ENCODE peak calls at places on chromosomes 11 and 22, in ten cellular contexts. One of them, this sample, is unnamed.

GRCh38 chr22:42335839-42336378 is 65.5 kb upstream of the TCF20 start:
- DNase-seq in bronchial epithelial cell: no peak
- DNase-seq in AG09309: no peak
- DNase-seq in brain microvascular endothelial cell: no peak
- DNase-seq in HFF-Myc: no peak
- DNase-seq in SK-N-SH: peak
- DNase-seq in testis: no peak
- DNase-seq in heart left ventricle: no peak
- DNase-seq in heart right ventricle: no peak
- DNase-seq in fibroblast of mammary gland: no peak
- DNase-seq in this sample: no peak

GRCh38 chr11:112583246-112583893 is 322.7 kb upstream of the PLET1 start:
- DNase-seq in bronchial epithelial cell: no peak
- DNase-seq in AG09309: no peak
- DNase-seq in brain microvascular endothelial cell: no peak
- DNase-seq in HFF-Myc: no peak
- DNase-seq in SK-N-SH: no peak
- DNase-seq in testis: no peak
- DNase-seq in heart left ventricle: no peak
- DNase-seq in heart right ventricle: no peak
- DNase-seq in fibroblast of mammary gland: no peak
- DNase-seq in this sample: no peak

GRCh38 chr11:112369916-112370315 is 109.3 kb upstream of the PLET1 start:
- DNase-seq in bronchial epithelial cell: no peak
- DNase-seq in AG09309: no peak
- DNase-seq in brain microvascular endothelial cell: no peak
- DNase-seq in HFF-Myc: no peak
- DNase-seq in SK-N-SH: no peak
- DNase-seq in testis: no peak
- DNase-seq in heart left ventricle: no peak
- DNase-seq in heart right ventricle: no peak
- DNase-seq in fibroblast of mammary gland: no peak
- DNase-seq in this sample: no peak

GRCh38 chr11:10514713-10515112 is 26.3 kb downstream of the RNF141 start:
- DNase-seq in bronchial epithelial cell: no peak
- DNase-seq in AG09309: no peak
- DNase-seq in brain microvascular endothelial cell: peak
- DNase-seq in HFF-Myc: no peak
- DNase-seq in SK-N-SH: no peak
- DNase-seq in testis: no peak
- DNase-seq in heart left ventricle: no peak
- DNase-seq in heart right ventricle: no peak
- DNase-seq in fibroblast of mammary gland: peak
- DNase-seq in this sample: no peak

GRCh38 chr22:22460635-22461034 is 47.9 kb downstream of the ZNF280B start:
- DNase-seq in bronchial epithelial cell: no peak
- DNase-seq in AG09309: no peak
- DNase-seq in brain microvascular endothelial cell: no peak
- DNase-seq in HFF-Myc: no peak
- DNase-seq in SK-N-SH: peak
- DNase-seq in testis: no peak
- DNase-seq in heart left ventricle: no peak
- DNase-seq in heart right ventricle: no peak
- DNase-seq in fibroblast of mammary gland: peak
- DNase-seq in this sample: no peak

GRCh38 chr11:108117746-108118371 is 3.5 kb upstream of the ACAT1 start:
- DNase-seq in bronchial epithelial cell: peak
- DNase-seq in AG09309: peak
- DNase-seq in brain microvascular endothelial cell: no peak
- DNase-seq in HFF-Myc: no peak
- DNase-seq in SK-N-SH: peak
- DNase-seq in testis: no peak
- DNase-seq in heart left ventricle: no peak
- DNase-seq in heart right ventricle: no peak
- DNase-seq in fibroblast of mammary gland: peak
- DNase-seq in this sample: no peak

GRCh38 chr11:60251485-60252207 is 8.7 kb upstream of the MS4A4E start:
- DNase-seq in bronchial epithelial cell: peak
- DNase-seq in AG09309: no peak
- DNase-seq in brain microvascular endothelial cell: peak
- DNase-seq in HFF-Myc: no peak
- DNase-seq in SK-N-SH: peak
- DNase-seq in testis: peak
- DNase-seq in heart left ventricle: no peak
- DNase-seq in heart right ventricle: peak
- DNase-seq in fibroblast of mammary gland: no peak
- DNase-seq in this sample: no peak

GRCh38 chr22:39182478-39183030 is 30.1 kb upstream of the CBX7 start:
- DNase-seq in bronchial epithelial cell: no peak
- DNase-seq in AG09309: no peak
- DNase-seq in brain microvascular endothelial cell: no peak
- DNase-seq in HFF-Myc: no peak
- DNase-seq in SK-N-SH: no peak
- DNase-seq in testis: no peak
- DNase-seq in heart left ventricle: peak
- DNase-seq in heart right ventricle: no peak
- DNase-seq in fibroblast of mammary gland: no peak
- DNase-seq in this sample: no peak

GRCh38 chr11:76602431-76602861 is 68.1 kb downstream of the LRRC32 start:
- DNase-seq in bronchial epithelial cell: no peak
- DNase-seq in AG09309: no peak
- DNase-seq in brain microvascular endothelial cell: no peak
- DNase-seq in HFF-Myc: no peak
- DNase-seq in SK-N-SH: peak
- DNase-seq in testis: peak
- DNase-seq in heart left ventricle: peak
- DNase-seq in heart right ventricle: peak
- DNase-seq in fibroblast of mammary gland: peak
- DNase-seq in this sample: no peak

GRCh38 chr11:111730871-111731591 is 35.2 kb downstream of the PPP2R1B start:
- DNase-seq in bronchial epithelial cell: peak
- DNase-seq in AG09309: no peak
- DNase-seq in brain microvascular endothelial cell: peak
- DNase-seq in HFF-Myc: no peak
- DNase-seq in SK-N-SH: peak
- DNase-seq in testis: no peak
- DNase-seq in heart left ventricle: no peak
- DNase-seq in heart right ventricle: no peak
- DNase-seq in fibroblast of mammary gland: no peak
- DNase-seq in this sample: no peak

GRCh38 chr11:6476571-6476970 is 2.8 kb upstream of the TRIM3 start:
- DNase-seq in bronchial epithelial cell: no peak
- DNase-seq in AG09309: no peak
- DNase-seq in brain microvascular endothelial cell: no peak
- DNase-seq in HFF-Myc: no peak
- DNase-seq in SK-N-SH: no peak
- DNase-seq in testis: no peak
- DNase-seq in heart left ventricle: no peak
- DNase-seq in heart right ventricle: no peak
- DNase-seq in fibroblast of mammary gland: no peak
- DNase-seq in this sample: no peak

GRCh38 chr22:32920734-32921133 is 119.2 kb downstream of the TIMP3 start:
- DNase-seq in bronchial epithelial cell: no peak
- DNase-seq in AG09309: no peak
- DNase-seq in brain microvascular endothelial cell: no peak
- DNase-seq in HFF-Myc: no peak
- DNase-seq in SK-N-SH: no peak
- DNase-seq in testis: no peak
- DNase-seq in heart left ventricle: no peak
- DNase-seq in heart right ventricle: no peak
- DNase-seq in fibroblast of mammary gland: no peak
- DNase-seq in this sample: no peak

GRCh38 chr11:49208006-49208721 is at the start of gene FOLH1:
- DNase-seq in bronchial epithelial cell: peak
- DNase-seq in AG09309: no peak
- DNase-seq in brain microvascular endothelial cell: no peak
- DNase-seq in HFF-Myc: no peak
- DNase-seq in SK-N-SH: peak
- DNase-seq in testis: peak
- DNase-seq in heart left ventricle: peak
- DNase-seq in heart right ventricle: peak
- DNase-seq in fibroblast of mammary gland: peak
- DNase-seq in this sample: no peak

GRCh38 chr22:30889996-30890480 is 78.5 kb downstream of the MORC2 start:
- DNase-seq in bronchial epithelial cell: no peak
- DNase-seq in AG09309: no peak
- DNase-seq in brain microvascular endothelial cell: no peak
- DNase-seq in HFF-Myc: no peak
- DNase-seq in SK-N-SH: peak
- DNase-seq in testis: no peak
- DNase-seq in heart left ventricle: peak
- DNase-seq in heart right ventricle: no peak
- DNase-seq in fibroblast of mammary gland: no peak
- DNase-seq in this sample: no peak

GRCh38 chr11:113048820-113049555 is 87.8 kb downstream of the NCAM1 start:
- DNase-seq in bronchial epithelial cell: peak
- DNase-seq in AG09309: peak
- DNase-seq in brain microvascular endothelial cell: no peak
- DNase-seq in HFF-Myc: no peak
- DNase-seq in SK-N-SH: no peak
- DNase-seq in testis: no peak
- DNase-seq in heart left ventricle: no peak
- DNase-seq in heart right ventricle: no peak
- DNase-seq in fibroblast of mammary gland: peak
- DNase-seq in this sample: no peak

DNA sequence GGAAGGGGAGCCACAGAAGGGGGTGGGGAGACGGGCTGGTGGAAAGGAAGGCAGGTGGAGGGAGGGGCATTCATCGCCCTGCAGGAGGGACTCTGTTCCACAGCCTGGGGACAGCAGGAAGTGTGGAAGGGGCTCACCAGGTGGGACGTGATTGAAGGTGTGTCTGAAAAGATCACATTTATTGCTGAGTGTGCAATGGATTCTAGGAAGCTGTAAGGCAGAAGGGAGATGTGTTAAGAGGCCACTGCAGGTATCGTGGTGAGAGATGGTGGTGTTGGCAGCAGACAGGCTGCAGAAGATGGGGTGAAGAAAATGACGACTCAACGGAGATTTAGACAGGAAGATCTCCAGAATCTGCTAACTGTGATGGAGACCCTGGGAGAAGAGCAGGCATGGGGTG is 537.4 kb downstream of the MN1 start:
- DNase-seq in bronchial epithelial cell: no peak
- DNase-seq in AG09309: no peak
- DNase-seq in brain microvascular endothelial cell: no peak
- DNase-seq in HFF-Myc: no peak
- DNase-seq in SK-N-SH: no peak
- DNase-seq in testis: no peak
- DNase-seq in heart left ventricle: no peak
- DNase-seq in heart right ventricle: no peak
- DNase-seq in fibroblast of mammary gland: no peak
- DNase-seq in this sample: no peak
- H3K4me3 ChIP-seq in bronchial epithelial cell: no peak
- H3K4me3 ChIP-seq in AG09309: no peak
- H3K4me3 ChIP-seq in brain microvascular endothelial cell: no peak
- H3K4me3 ChIP-seq in HFF-Myc: no peak
- H3K4me3 ChIP-seq in SK-N-SH: no peak
- H3K4me3 ChIP-seq in testis: no peak
- H3K4me3 ChIP-seq in heart left ventricle: no peak
- H3K4me3 ChIP-seq in heart right ventricle: no peak
- H3K4me3 ChIP-seq in fibroblast of mammary gland: no peak
- H3K4me3 ChIP-seq in this sample: no peak

GRCh38 chr11:2837096-2837601 is 48.4 kb downstream of the CDKN1C start:
- DNase-seq in bronchial epithelial cell: peak
- DNase-seq in AG09309: no peak
- DNase-seq in brain microvascular endothelial cell: peak
- DNase-seq in HFF-Myc: no peak
- DNase-seq in SK-N-SH: peak
- DNase-seq in testis: peak
- DNase-seq in heart left ventricle: peak
- DNase-seq in heart right ventricle: peak
- DNase-seq in fibroblast of mammary gland: no peak
- DNase-seq in this sample: no peak
- TF ChIP-seq CTCF in bronchial epithelial cell: peak
- TF ChIP-seq CTCF in AG09309: peak
- TF ChIP-seq CTCF in brain microvascular endothelial cell: peak
- TF ChIP-seq CTCF in HFF-Myc: no peak
- TF ChIP-seq CTCF in SK-N-SH: no peak
- TF ChIP-seq CTCF in testis: no peak
- TF ChIP-seq CTCF in heart left ventricle: peak
- TF ChIP-seq CTCF in heart right ventricle: peak
- TF ChIP-seq CTCF in fibroblast of mammary gland: no peak
- TF ChIP-seq CTCF in this sample: peak

DNA sequence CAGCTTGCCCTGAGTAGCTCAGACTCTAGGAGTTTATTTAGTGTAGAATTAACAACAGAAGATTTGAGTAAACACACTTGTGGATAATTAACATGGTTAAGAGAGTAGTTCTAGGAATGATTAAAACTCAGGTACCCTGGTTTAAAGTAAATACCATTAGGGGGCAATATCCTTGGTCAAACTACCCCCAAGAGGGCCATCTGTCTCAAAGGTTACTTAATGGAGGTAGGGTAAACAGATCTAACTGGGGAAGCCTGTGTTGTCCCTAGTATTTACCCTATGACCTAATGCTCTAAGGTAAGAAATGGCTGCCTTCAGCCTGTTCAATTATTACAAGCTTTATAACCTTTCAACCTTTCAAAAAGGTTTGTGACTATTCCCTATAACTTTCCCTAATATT is 10.6 kb upstream of the GLYATL1 start:
- DNase-seq in bronchial epithelial cell: no peak
- DNase-seq in AG09309: no peak
- DNase-seq in brain microvascular endothelial cell: no peak
- DNase-seq in HFF-Myc: no peak
- DNase-seq in SK-N-SH: no peak
- DNase-seq in testis: no peak
- DNase-seq in heart left ventricle: no peak
- DNase-seq in heart right ventricle: no peak
- DNase-seq in fibroblast of mammary gland: no peak
- DNase-seq in this sample: no peak
- H3K4me3 ChIP-seq in bronchial epithelial cell: no peak
- H3K4me3 ChIP-seq in AG09309: no peak
- H3K4me3 ChIP-seq in brain microvascular endothelial cell: no peak
- H3K4me3 ChIP-seq in HFF-Myc: no peak
- H3K4me3 ChIP-seq in SK-N-SH: no peak
- H3K4me3 ChIP-seq in testis: no peak
- H3K4me3 ChIP-seq in heart left ventricle: no peak
- H3K4me3 ChIP-seq in heart right ventricle: no peak
- H3K4me3 ChIP-seq in fibroblast of mammary gland: no peak
- H3K4me3 ChIP-seq in this sample: no peak

DNA sequence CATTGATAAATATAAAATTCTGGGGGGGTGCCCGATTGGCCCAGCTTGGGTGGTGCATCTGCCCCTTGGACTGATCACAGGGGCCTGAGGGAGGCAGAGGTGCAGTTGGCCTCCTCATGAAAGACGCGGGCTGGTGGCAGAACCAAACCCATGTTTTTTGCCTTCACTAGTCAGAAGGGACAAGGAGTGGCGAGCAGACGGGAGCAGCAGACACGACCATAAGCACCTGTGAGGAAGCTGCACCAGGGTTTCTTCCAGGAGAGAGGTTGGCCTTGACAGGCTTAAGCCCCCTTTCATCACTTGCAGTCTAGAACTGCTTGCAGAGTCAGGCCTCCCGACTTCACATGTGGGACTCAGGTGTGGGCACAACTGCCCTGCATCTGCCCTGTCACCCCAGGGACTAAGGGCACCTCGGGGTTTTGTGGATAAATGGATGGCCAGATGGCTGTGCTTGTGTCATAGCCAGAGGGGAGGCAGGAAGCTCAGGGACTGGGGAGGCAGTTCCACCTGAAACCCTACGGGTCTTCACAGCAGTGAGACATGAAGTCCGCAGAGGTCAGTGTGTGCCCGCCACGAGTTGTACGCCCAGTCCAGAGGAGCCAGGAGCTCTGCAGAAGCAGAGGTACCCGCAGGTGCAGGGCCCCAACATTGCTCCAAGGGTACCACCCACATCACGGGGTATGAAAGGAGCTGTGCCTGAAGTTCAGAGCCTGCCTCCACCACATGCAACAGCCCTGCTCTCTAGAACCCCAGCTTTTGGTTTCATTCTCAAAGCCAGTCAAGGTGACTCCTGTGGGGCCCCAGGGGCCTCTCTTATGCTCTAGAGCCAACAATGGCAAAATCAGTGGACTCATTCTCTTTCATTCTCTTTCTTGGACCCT is 18.2 kb upstream of the SYT13 start:
- DNase-seq in bronchial epithelial cell: no peak
- DNase-seq in AG09309: no peak
- DNase-seq in brain microvascular endothelial cell: no peak
- DNase-seq in HFF-Myc: no peak
- DNase-seq in SK-N-SH: no peak
- DNase-seq in testis: no peak
- DNase-seq in heart left ventricle: no peak
- DNase-seq in heart right ventricle: no peak
- DNase-seq in fibroblast of mammary gland: no peak
- DNase-seq in this sample: no peak
- TF ChIP-seq CTCF in bronchial epithelial cell: no peak
- TF ChIP-seq CTCF in AG09309: no peak
- TF ChIP-seq CTCF in brain microvascular endothelial cell: no peak
- TF ChIP-seq CTCF in HFF-Myc: no peak
- TF ChIP-seq CTCF in SK-N-SH: no peak
- TF ChIP-seq CTCF in testis: no peak
- TF ChIP-seq CTCF in heart left ventricle: no peak
- TF ChIP-seq CTCF in heart right ventricle: no peak
- TF ChIP-seq CTCF in fibroblast of mammary gland: no peak
- TF ChIP-seq CTCF in this sample: no peak